ENCODE peak calls at places on chromosomes 2 and 18, in four cellular contexts. E, P, I and S are unnamed samples.

GRCh38 chr2:105487142-105488069 is 88.6 kb upstream of the FHL2 start:
- DNase-seq in E (no peak), P (no peak), I (no peak), S (no peak)

GRCh38 chr2:45134014-45134413 is 124.8 kb upstream of the SIX2 start:
- DNase-seq in E (no peak), P (no peak), I (no peak), S (no peak)

GRCh38 chr2:240123821-240124650 is 12.1 kb downstream of the COPS9 start:
- DNase-seq in E (no peak), P (no peak), I (no peak), S (no peak)

GRCh38 chr2:203427061-203427460 is 98.9 kb downstream of the ABI2 start:
- DNase-seq in E (peak), P (no peak), I (no peak), S (no peak)

GRCh38 chr2:240149943-240150784 is 9.7 kb upstream of the OTOS start:
- DNase-seq in E (peak), P (peak), I (no peak), S (no peak)

GRCh38 chr2:172655838-172656573 is 79.6 kb upstream of the RAPGEF4 start:
- DNase-seq in E (no peak), P (no peak), I (no peak), S (no peak)

GRCh38 chr2:185006481-185006880 is 408.2 kb downstream of the ZNF804A start:
- DNase-seq in E (no peak), P (no peak), I (no peak), S (no peak)

GRCh38 chr2:88429929-88430328 is 22.6 kb downstream of the FOXI3 start:
- DNase-seq in E (no peak), P (no peak), I (no peak), S (no peak)

GRCh38 chr18:49177812-49178211 is 227.0 kb upstream of the SMAD7 start:
- DNase-seq in E (no peak), P (no peak), I (no peak), S (no peak)

GRCh38 chr2:207423886-207424285 is 105.9 kb upstream of the CREB1 start:
- DNase-seq in E (no peak), P (no peak), I (no peak), S (no peak)